ENCODE peak calls at places on chromosomes 3 and 15, in seven cellular contexts. F is lung, P is ovary, D is SK-N-SH, S is Panc1, R is RWPE2, T is HCT116. U is an unnamed sample. For H3K27me3 and H3K4me1, the result is how much of the 10 kb centered on the place peaks cover.

GRCh38 chr3:134357914-134358811 is 16.1 kb downstream of the AMOTL2 start:
- DNase-seq in F (peak), P (peak), D (peak), S (no peak), R (peak), T (peak), U (peak)

GRCh38 chr3:52291508-52292181 is 4.0 kb downstream of the GLYCTK start:
- DNase-seq in F (no peak), P (peak), D (peak), S (no peak), R (no peak), T (no peak), U (no peak)

GRCh38 chr3:81302045-81302444 is 459.4 kb downstream of the GBE1 start:
- DNase-seq in F (no peak), P (no peak), D (peak), S (peak), R (no peak), T (peak), U (peak)

GRCh38 chr3:23867400-23867799 is 49.4 kb downstream of the NKIRAS1 start:
- DNase-seq in F (no peak), P (no peak), D (no peak), S (no peak), R (no peak), T (no peak), U (no peak)

GRCh38 chr15:68599560-68600071 is 20.8 kb downstream of the CORO2B start:
- DNase-seq in F (no peak), P (peak), D (peak), S (no peak), R (peak), T (no peak), U (no peak)

GRCh38 chr15:38589502-38589901 is 24.9 kb upstream of the RASGRP1 start:
- DNase-seq in F (peak), P (no peak), D (no peak), S (no peak), R (no peak), T (no peak), U (peak)

GRCh38 chr15:96218623-96219465 is 111.7 kb upstream of the NR2F2 start:
- DNase-seq in F (no peak), P (peak), D (no peak), S (no peak), R (no peak), T (no peak), U (peak)

GRCh38 chr3:157794771-157795170 is 291.6 kb upstream of the VEPH1 start:
- DNase-seq in F (no peak), P (no peak), D (no peak), S (no peak), R (no peak), T (no peak), U (no peak)

GRCh38 chr15:89794627-89795241 is 18.6 kb downstream of the MESP2 start:
- DNase-seq in F (no peak), P (no peak), D (no peak), S (no peak), R (peak), T (no peak), U (no peak)

GRCh38 chr15:77898811-77899730 is 178.4 kb downstream of the TBC1D2B start:
- DNase-seq in F (no peak), P (no peak), D (no peak), S (no peak), R (peak), T (no peak), U (no peak)

GRCh38 chr15:101651753-101652097 is 456 bp downstream of the TM2D3 start:
- DNase-seq in F (no peak), P (no peak), D (no peak), S (no peak), R (no peak), T (no peak), U (peak)

GRCh38 chr3:195467641-195468390 is 25.0 kb upstream of the ACAP2 start:
- DNase-seq in F (no peak), P (no peak), D (no peak), S (no peak), R (no peak), T (no peak), U (peak)

GRCh38 chr3:69671082-69671952 is 67.9 kb upstream of the MITF start:
- DNase-seq in F (no peak), P (no peak), D (peak), S (no peak), R (no peak), T (peak), U (peak)

GRCh38 chr15:92503889-92504288 is 110.2 kb downstream of the ST8SIA2 start:
- DNase-seq in F (no peak), P (no peak), D (no peak), S (no peak), R (no peak), T (no peak), U (no peak)

GRCh38 chr3:148975696-148976095 is 15.6 kb upstream of the GYG1 start:
- DNase-seq in F (no peak), P (no peak), D (no peak), S (no peak), R (no peak), T (no peak), U (no peak)

GRCh38 chr3:78977073-78977472 is 790.7 kb downstream of the ROBO1 start:
- DNase-seq in F (no peak), P (no peak), D (no peak), S (no peak), R (no peak), T (no peak), U (no peak)

GRCh38 chr15:83164409-83165404 is 42.9 kb downstream of the HDGFL3 start:
- DNase-seq in F (no peak), P (no peak), D (no peak), S (no peak), R (no peak), T (no peak), U (peak)

GRCh38 chr3:43413676-43414368 is 127.5 kb downstream of the SNRK start:
- DNase-seq in F (no peak), P (no peak), D (no peak), S (no peak), R (no peak), T (no peak), U (no peak)

GRCh38 chr15:73568881-73569280 is 64.3 kb downstream of the NPTN start:
- DNase-seq in F (no peak), P (no peak), D (no peak), S (no peak), R (no peak), T (no peak), U (no peak)

GRCh38 chr3:168040624-168041208 is 55.0 kb downstream of the GOLIM4 start:
- DNase-seq in F (no peak), P (no peak), D (peak), S (peak), R (no peak), T (peak), U (no peak)

GRCh38 chr3:36210840-36211655 is 169.3 kb upstream of the STAC start:
- DNase-seq in F (no peak), P (no peak), D (no peak), S (no peak), R (no peak), T (no peak), U (no peak)

GRCh38 chr3:134054231-134054630 is 24.5 kb upstream of the SLCO2A1 start:
- DNase-seq in F (no peak), P (no peak), D (no peak), S (no peak), R (peak), T (no peak), U (no peak)

GRCh38 chr15:58545307-58546065 is 113.7 kb downstream of the LIPC start:
- DNase-seq in F (no peak), P (no peak), D (no peak), S (no peak), R (no peak), T (no peak), U (no peak)

GRCh38 chr15:71084264-71084663 is 31.0 kb upstream of the THSD4 start:
- DNase-seq in F (no peak), P (no peak), D (no peak), S (no peak), R (no peak), T (no peak), U (no peak)
- H3K27me3 ChIP-seq in F (under half), P (under half), D (under half), S (under half), R (under half), T (under half), U (under half)

DNA sequence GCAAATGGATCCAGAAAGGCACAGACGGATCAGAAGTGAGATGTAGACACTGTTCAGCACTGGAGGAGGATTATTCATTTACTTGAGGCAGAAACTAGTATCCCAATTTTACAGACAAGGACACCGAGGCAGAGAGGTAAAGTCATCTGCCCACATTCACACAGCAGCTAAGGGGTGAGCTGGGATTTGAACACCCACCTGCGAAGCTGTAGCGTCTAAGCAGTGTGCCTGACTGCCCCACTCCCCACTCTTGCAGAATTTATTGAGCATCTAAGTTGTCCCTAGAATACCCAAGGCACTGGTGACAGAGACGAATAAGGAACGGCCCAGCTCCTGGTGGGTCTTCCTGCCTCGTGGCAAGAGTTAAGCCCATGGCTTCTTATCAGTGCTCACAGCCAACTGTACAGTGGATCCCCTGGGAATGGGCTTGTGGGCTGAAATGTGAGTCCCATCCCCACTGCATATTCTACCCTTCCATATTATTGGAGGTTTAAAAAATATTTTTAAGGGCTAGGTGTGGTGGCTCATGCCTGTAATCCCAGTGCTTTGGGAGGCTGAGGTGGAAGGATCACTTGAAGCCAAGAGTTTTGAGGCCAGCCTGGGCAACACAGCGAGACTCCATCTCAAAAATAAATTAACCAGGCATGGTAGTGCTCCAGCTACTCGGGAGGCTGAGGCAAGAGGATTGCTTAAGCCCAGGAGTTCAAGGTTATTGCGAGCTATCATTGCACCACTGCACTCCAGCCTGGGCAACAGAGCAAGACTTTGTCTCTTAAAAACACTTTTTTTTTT is 77.6 kb downstream of the IQSEC1 start:
- DNase-seq in F (no peak), P (peak), D (no peak), S (no peak), R (no peak), T (no peak), U (no peak)
- TF ChIP-seq CTCF in F (no peak), P (no peak), D (no peak), S (peak), R (no peak), T (no peak), U (no peak)

GRCh38 chr3:15429080-15429479 is 1.7 kb downstream of the EAF1 start:
- DNase-seq in F (no peak), P (no peak), D (no peak), S (no peak), R (no peak), T (no peak), U (no peak)

GRCh38 chr3:15427981-15428380 is 583 bp downstream of the EAF1 start:
- DNase-seq in F (no peak), P (no peak), D (peak), S (no peak), R (no peak), T (no peak), U (no peak)

GRCh38 chr3:15427182-15427880 is at the start of the genes EAF1 and METTL6:
- DNase-seq in F (peak), P (peak), D (peak), S (peak), R (peak), T (peak), U (peak)

GRCh38 chr3:15426579-15427118 is 695 bp downstream of the METTL6 start:
- DNase-seq in F (no peak), P (no peak), D (no peak), S (no peak), R (no peak), T (no peak), U (no peak)

DNA sequence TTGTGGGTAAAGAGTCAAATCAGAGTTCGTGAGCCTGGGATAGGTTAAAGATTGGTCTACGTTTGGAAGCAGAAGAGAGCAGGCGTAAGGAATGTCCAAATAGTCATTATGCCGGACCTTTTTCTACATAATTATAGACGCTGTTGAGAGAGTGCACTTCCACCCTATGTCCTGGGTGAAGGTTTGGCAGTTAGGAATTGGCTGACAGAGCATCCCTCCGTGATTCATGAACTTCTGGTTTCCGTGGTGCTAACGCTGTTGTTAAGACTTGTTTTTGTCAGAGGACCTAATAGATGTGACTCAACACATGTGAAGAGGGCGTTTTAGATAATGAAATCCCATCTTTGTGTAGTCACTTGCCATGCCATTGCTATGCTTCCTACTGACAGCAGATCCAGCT is 1.1 kb downstream of the EAF1 start:
- DNase-seq in F (no peak), P (no peak), D (no peak), S (no peak), R (no peak), T (no peak), U (peak)
- H3K4me1 ChIP-seq in F (under half), P (under half), D (under half), S (under half), R (under half), T (under half), U (under half)

DNA sequence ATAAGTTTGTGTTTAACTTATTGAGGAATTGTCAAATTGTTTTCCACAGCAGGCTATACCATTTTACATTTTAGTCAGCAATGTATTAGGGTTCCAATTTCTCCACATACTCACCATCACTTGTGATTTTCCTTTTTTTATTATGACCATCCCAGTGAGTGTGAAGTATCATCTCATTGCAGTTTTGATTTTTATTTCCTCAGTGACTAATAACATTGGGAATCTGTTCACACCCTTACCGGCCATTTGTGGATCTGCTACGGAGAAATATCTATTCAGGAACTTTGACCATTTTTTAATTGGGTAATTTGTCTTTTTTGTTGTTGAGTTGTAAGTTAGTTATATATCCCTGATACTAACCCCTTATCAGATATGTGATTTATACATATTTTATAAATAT is 54.8 kb upstream of the LMCD1 start:
- DNase-seq in F (no peak), P (no peak), D (no peak), S (no peak), R (no peak), T (no peak), U (no peak)
- H3K27me3 ChIP-seq in F (under half), P (under half), D (under half), S (under half), R (under half), T (under half), U (under half)

DNA sequence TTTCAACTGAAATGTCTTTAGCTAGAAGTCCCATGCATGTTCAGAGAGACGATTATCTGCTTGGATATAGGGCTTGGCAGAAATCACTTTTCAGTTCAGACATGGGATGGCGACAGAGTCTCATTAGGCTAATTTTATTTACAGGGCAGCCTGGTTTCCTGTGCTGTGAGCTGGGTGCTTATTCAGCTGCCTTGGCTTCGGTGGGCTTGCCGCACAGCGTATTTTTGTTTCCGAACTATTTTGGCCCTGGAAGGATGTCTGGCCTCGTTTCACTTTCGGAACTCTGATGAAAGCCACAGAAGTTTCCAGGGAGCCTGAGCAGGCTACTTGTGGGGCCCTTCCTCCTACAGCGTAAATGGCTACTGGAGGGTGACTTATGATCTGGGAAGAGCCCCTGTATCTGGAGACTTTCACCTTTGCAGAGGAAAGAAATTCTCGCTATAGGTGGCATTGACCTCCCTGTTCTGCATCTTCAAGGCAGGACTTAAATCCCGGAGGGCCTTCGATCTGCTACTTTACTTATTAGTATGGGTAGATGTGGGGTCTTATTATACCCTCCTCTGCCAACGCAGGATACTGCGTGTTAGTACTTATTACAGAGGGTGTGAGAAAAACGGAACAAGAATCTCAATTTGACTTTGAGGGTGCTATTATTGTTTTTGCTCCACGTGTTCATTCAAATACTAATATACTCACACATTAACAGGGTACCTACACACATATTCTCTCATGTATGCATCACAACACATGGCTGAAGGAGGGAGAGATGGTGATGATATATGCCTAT is 364.0 kb upstream of the RBMS3 start:
- DNase-seq in F (peak), P (peak), D (peak), S (peak), R (no peak), T (no peak), U (no peak)
- TF ChIP-seq CTCF in F (peak), P (peak), D (peak), S (peak), R (no peak), T (peak), U (peak)

GRCh38 chr15:74790080-74790916 is 8.4 kb downstream of the CSK start:
- DNase-seq in F (no peak), P (peak), D (peak), S (no peak), R (no peak), T (no peak), U (no peak)

GRCh38 chr15:74788716-74789151 is 6.9 kb downstream of the CSK start:
- DNase-seq in F (no peak), P (no peak), D (no peak), S (no peak), R (peak), T (no peak), U (no peak)

GRCh38 chr15:74788042-74788715 is 6.3 kb downstream of the CSK start:
- DNase-seq in F (no peak), P (no peak), D (no peak), S (no peak), R (no peak), T (no peak), U (no peak)

GRCh38 chr15:74789741-74790079 is 7.8 kb downstream of the CSK start:
- DNase-seq in F (no peak), P (no peak), D (no peak), S (no peak), R (peak), T (no peak), U (no peak)

GRCh38 chr15:74789171-74789627 is 7.3 kb downstream of the CSK start:
- DNase-seq in F (no peak), P (no peak), D (no peak), S (no peak), R (peak), T (no peak), U (no peak)
- H3K4me1 ChIP-seq in F (under half), P (under half), D (under half), S (half or more), R (under half), T (under half), U (under half)

DNA sequence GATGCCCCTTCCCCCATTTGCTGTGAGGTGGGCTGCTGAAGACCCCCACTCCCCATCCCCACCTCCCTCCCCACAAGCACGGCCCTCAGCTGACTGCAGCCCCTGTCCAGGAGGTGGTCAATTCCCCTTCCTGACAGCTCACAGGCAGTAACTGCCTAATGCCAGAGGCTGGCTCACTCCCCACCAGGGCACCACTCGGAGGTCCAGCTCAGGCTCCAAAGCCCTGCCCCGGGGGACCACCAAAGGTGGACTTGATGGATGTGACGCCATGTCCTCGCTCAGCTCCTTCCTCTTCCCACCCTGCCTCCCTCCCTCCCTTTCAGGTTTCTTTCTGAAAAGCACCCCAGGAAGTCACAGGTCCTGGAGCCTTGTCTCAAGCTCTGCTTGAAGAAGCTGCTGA is 82.8 kb downstream of the MEGF11 start:
- DNase-seq in F (no peak), P (no peak), D (no peak), S (no peak), R (no peak), T (no peak), U (no peak)
- H3K27me3 ChIP-seq in F (under half), P (under half), D (under half), S (under half), R (under half), T (under half), U (under half)

U was measured in foreskin keratinocyte.